ENCODE peak calls at places on chromosomes 11 and 22, in six cellular contexts. C, T, S, I, G and K are unnamed samples.

GRCh38 chr22:36385491-36386350 is 2.0 kb downstream of the MYH9 start:
- DNase-seq in C (no peak), T (peak), S (peak), I (peak), G (peak), K (peak)

GRCh38 chr11:118846181-118846946 is 37.3 kb upstream of the CXCR5 start:
- DNase-seq in C (no peak), T (no peak), S (no peak), I (no peak), G (no peak), K (no peak)

GRCh38 chr22:28999510-29000224 is 62.0 kb downstream of the C22orf31 start:
- DNase-seq in C (peak), T (no peak), S (no peak), I (no peak), G (no peak), K (no peak)

GRCh38 chr11:96339704-96340554 is 3.1 kb downstream of the MAML2 start:
- DNase-seq in C (no peak), T (no peak), S (no peak), I (no peak), G (peak), K (peak)

GRCh38 chr22:27405672-27406388 is 395.7 kb downstream of the MN1 start:
- DNase-seq in C (peak), T (no peak), S (peak), I (peak), G (peak), K (peak)

GRCh38 chr11:70072471-70073187 is 5.5 kb upstream of the ANO1 start:
- DNase-seq in C (no peak), T (no peak), S (no peak), I (no peak), G (no peak), K (no peak)

GRCh38 chr11:9573775-9574555 is 495 bp downstream of the WEE1 start:
- DNase-seq in C (no peak), T (no peak), S (no peak), I (no peak), G (no peak), K (peak)

GRCh38 chr11:62664405-62665074 is 470 bp downstream of the C11orf98 start:
- DNase-seq in C (no peak), T (no peak), S (no peak), I (no peak), G (no peak), K (no peak)

GRCh38 chr11:47443028-47443700 is 5.8 kb downstream of the RAPSN start:
- DNase-seq in C (no peak), T (no peak), S (no peak), I (no peak), G (no peak), K (no peak)

GRCh38 chr11:28820296-28820989 is 712.3 kb downstream of the METTL15 start:
- DNase-seq in C (no peak), T (no peak), S (no peak), I (no peak), G (no peak), K (no peak)

GRCh38 chr11:126476977-126477376 is 121.5 kb downstream of the ST3GAL4 start:
- DNase-seq in C (no peak), T (no peak), S (no peak), I (no peak), G (no peak), K (no peak)

GRCh38 chr22:47198801-47199251 is 436.4 kb downstream of the TBC1D22A start:
- DNase-seq in C (no peak), T (no peak), S (no peak), I (no peak), G (no peak), K (no peak)

GRCh38 chr11:68455485-68455884 is 5.1 kb upstream of the PPP6R3 start:
- DNase-seq in C (no peak), T (no peak), S (no peak), I (no peak), G (no peak), K (peak)

GRCh38 chr11:59551651-59552521 is 40.5 kb downstream of the OR4D9 start:
- DNase-seq in C (peak), T (no peak), S (no peak), I (no peak), G (no peak), K (no peak)

GRCh38 chr11:2507945-2508749 is 63.3 kb downstream of the KCNQ1 start:
- DNase-seq in C (no peak), T (no peak), S (no peak), I (peak), G (no peak), K (peak)

GRCh38 chr11:2891901-2892214 is 6.3 kb upstream of the CDKN1C start:
- DNase-seq in C (no peak), T (no peak), S (no peak), I (no peak), G (no peak), K (no peak)

GRCh38 chr22:36871669-36872081 is 10.9 kb downstream of the NCF4 start:
- DNase-seq in C (no peak), T (no peak), S (no peak), I (no peak), G (no peak), K (no peak)

GRCh38 chr11:76025068-76025467 is 181.2 kb downstream of the WNT11 start:
- DNase-seq in C (peak), T (no peak), S (no peak), I (no peak), G (no peak), K (no peak)